ENCODE peak calls at places on chromosomes 1 and 21, in six cellular contexts. F is fibroblast of the conjunctiva; Z is activated naive CD4-positive, alpha-beta T cell treated with Interleukin-2 at 50 U/mL for 16 hours; O is gastrocnemius medialis; I is stimulated activated CD4-positive, alpha-beta T cell treated with anti-CD3 and anti-CD28 coated beads, Interleukin-1b, Interleukin-23, amount 100 ng/mL, for 24 hours; E is NCI-H345. Q is an unnamed sample.

GRCh38 chr21:15775981-15776380 is 46.2 kb downstream of the USP25 start:
- DNase-seq in E (no peak), O (no peak), Z (no peak), F (peak; percentile 44), I (no peak), Q (peak; percentile 86)

GRCh38 chr1:154352581-154353459 is 27.5 kb downstream of the ATP8B2 start:
- DNase-seq in Z (peak; percentile 51), O (peak; percentile 20), E (peak; percentile 61), F (no peak), I (peak; percentile 45), Q (peak; percentile 40)

GRCh38 chr1:51819810-51820209 is 58.7 kb downstream of the NRDC start:
- DNase-seq in Z (no peak), E (no peak), O (no peak), F (no peak), I (no peak), Q (no peak)

GRCh38 chr1:224720216-224720615 is 104.1 kb downstream of the CNIH3 start:
- DNase-seq in I (no peak), Z (no peak), F (no peak), O (no peak), E (no peak), Q (no peak)

GRCh38 chr1:91891969-91892368 is 6.0 kb upstream of the TGFBR3 start:
- DNase-seq in I (no peak), O (no peak), Z (no peak), F (no peak), E (no peak), Q (peak; percentile 86)

GRCh38 chr1:108561731-108562326 is 1.9 kb downstream of the EEIG2 start:
- DNase-seq in I (peak; percentile 68), Z (peak; percentile 83), E (peak; percentile 82), O (no peak), F (no peak), Q (peak; percentile 58)

GRCh38 chr1:235468970-235469369 is 35.3 kb downstream of the B3GALNT2 start:
- DNase-seq in I (no peak), E (no peak), Z (no peak), F (no peak), O (no peak), Q (peak; percentile 92)

GRCh38 chr1:4726620-4727341 is 72.4 kb downstream of the AJAP1 start:
- DNase-seq in F (no peak), O (no peak), Z (no peak), I (no peak), E (no peak), Q (no peak)

GRCh38 chr21:44687671-44688070 is 5.7 kb upstream of the KRTAP12-1 start:
- DNase-seq in E (peak; percentile 76), I (no peak), F (no peak), Z (no peak), O (no peak), Q (no peak)

GRCh38 chr21:25934771-25935224 is 200.0 kb downstream of the GABPA start:
- DNase-seq in E (no peak), O (peak; percentile 88), Z (no peak), F (peak; percentile 74), I (no peak), Q (peak; percentile 97)

GRCh38 chr1:231841616-231842344 is 215.2 kb downstream of the DISC1 start:
- DNase-seq in Z (no peak), F (no peak), I (no peak), O (peak; percentile 25), E (no peak), Q (peak; percentile 42)

GRCh38 chr1:204809488-204809887 is 61.2 kb upstream of the NFASC start:
- DNase-seq in Z (no peak), I (no peak), E (no peak), F (no peak), O (no peak), Q (no peak)

GRCh38 chr1:53057134-53057533 is 4.9 kb upstream of the PODN start:
- DNase-seq in O (no peak), E (no peak), I (no peak), Z (no peak), F (no peak), Q (no peak)

GRCh38 chr1:91830242-91831131 is 55.5 kb downstream of the TGFBR3 start:
- DNase-seq in E (no peak), F (peak; percentile 91), O (peak; percentile 35), I (no peak), Z (no peak), Q (peak; percentile 77)

GRCh38 chr1:67748630-67749029 is 63.6 kb downstream of the GADD45A start:
- DNase-seq in I (no peak), E (no peak), F (peak; percentile 61), O (no peak), Z (no peak), Q (peak; percentile 52)

GRCh38 chr21:44425307-44425894 is 29.9 kb upstream of the LRRC3 start:
- DNase-seq in E (peak; percentile 86), I (no peak), O (peak; percentile 7), F (no peak), Z (no peak), Q (no peak)

GRCh38 chr1:108961752-108962486 is 1.4 kb downstream of the CLCC1 start:
- DNase-seq in Z (no peak), O (no peak), I (no peak), F (no peak), E (no peak), Q (no peak)

GRCh38 chr21:35525443-35525842 is 476.3 kb upstream of the RUNX1 start:
- DNase-seq in O (no peak), Z (no peak), I (no peak), F (no peak), E (no peak), Q (peak; percentile 64)

GRCh38 chr1:215004121-215004837 is 78.3 kb upstream of the KCNK2 start:
- DNase-seq in F (no peak), O (no peak), E (no peak), I (no peak), Z (no peak), Q (no peak)

GRCh38 chr1:240701412-240701811 is 89.5 kb upstream of the GREM2 start:
- DNase-seq in E (no peak), O (no peak), F (peak; percentile 59), I (no peak), Z (no peak), Q (peak; percentile 57)

GRCh38 chr21:33650230-33650629 is 7.9 kb downstream of the ITSN1 start:
- DNase-seq in F (no peak), Z (no peak), O (no peak), E (no peak), I (no peak), Q (no peak)

GRCh38 chr1:70993841-70994240 is 53.8 kb downstream of the PTGER3 start:
- DNase-seq in E (no peak), Z (no peak), O (no peak), I (no peak), F (no peak), Q (no peak)

GRCh38 chr1:59738152-59738551 is 76.6 kb upstream of the HOOK1 start:
- DNase-seq in E (peak; percentile 31), F (peak; percentile 81), I (no peak), Z (no peak), O (no peak), Q (peak; percentile 4)

GRCh38 chr1:43541721-43542401 is 11.2 kb downstream of the PTPRF start:
- DNase-seq in Z (no peak), I (no peak), E (no peak), O (peak; percentile 85), F (no peak), Q (no peak)

GRCh38 chr1:36759355-36759754 is 275.0 kb downstream of the GRIK3 start:
- DNase-seq in I (no peak), E (no peak), O (no peak), F (no peak), Z (no peak), Q (no peak)

GRCh38 chr1:117793396-117793795 is 136.0 kb downstream of the GDAP2 start:
- DNase-seq in Z (no peak), F (no peak), E (no peak), O (no peak), I (no peak), Q (no peak)

GRCh38 chr1:93501399-93501798 is 53.5 kb downstream of the FNBP1L start:
- DNase-seq in Z (no peak), F (no peak), I (no peak), O (no peak), E (no peak), Q (no peak)

GRCh38 chr1:150015733-150016132 is 5.2 kb upstream of the OTUD7B start:
- DNase-seq in E (no peak), F (no peak), O (no peak), Z (no peak), I (no peak), Q (no peak)

GRCh38 chr1:90711696-90712095 is 5.4 kb downstream of the BARHL2 start:
- DNase-seq in E (no peak), F (no peak), O (no peak), I (no peak), Z (no peak), Q (no peak)

GRCh38 chr1:206957639-206958038 is 11.4 kb upstream of the PIGR start:
- DNase-seq in F (no peak), E (no peak), I (no peak), Z (no peak), O (no peak), Q (no peak)

GRCh38 chr1:237756304-237756967 is 134.3 kb downstream of the ZP4 start:
- DNase-seq in O (no peak), Z (no peak), I (no peak), E (peak; percentile 76), F (no peak), Q (no peak)

GRCh38 chr1:2110191-2110737 is 60.1 kb downstream of the PRKCZ start:
- DNase-seq in I (no peak), F (no peak), Z (no peak), O (no peak), E (no peak), Q (no peak)

GRCh38 chr1:245684111-245684510 is 529.3 kb downstream of the KIF26B start:
- DNase-seq in Z (no peak), O (no peak), E (no peak), F (no peak), I (no peak), Q (no peak)

GRCh38 chr21:45284456-45284741 is 3.3 kb downstream of the POFUT2 start:
- DNase-seq in I (no peak), F (no peak), Z (no peak), O (no peak), E (no peak), Q (no peak)

GRCh38 chr1:45001011-45001481 is 10.1 kb downstream of the HECTD3 start:
- DNase-seq in Z (no peak), O (peak; percentile 59), F (no peak), I (no peak), E (no peak), Q (no peak)

GRCh38 chr1:158071106-158071505 is 77.7 kb downstream of the KIRREL1 start:
- DNase-seq in O (no peak), I (no peak), E (no peak), Z (no peak), F (no peak), Q (no peak)